ENCODE peak calls at places on chromosomes 2 and 18, in nine cellular contexts. L is LNCaP clone FGC, G is kidney glomerular epithelial cell, F is NCI-H1436, H is GM12865, P is epithelial cell of esophagus, K is HS-5, N is GM12864, M is psoas muscle. O is an unnamed sample.

GRCh38 chr2:128633501-128633900 is 314.8 kb upstream of the HS6ST1 start:
- DNase-seq in F (no peak), K (no peak), N (no peak), M (no peak), H (no peak), P (no peak), L (no peak), G (no peak), O (no peak)

GRCh38 chr2:207939342-207940108 is 85.8 kb downstream of the PLEKHM3 start:
- DNase-seq in N (no peak), K (no peak), G (no peak), H (no peak), L (no peak), M (no peak), P (peak), F (no peak), O (no peak)

GRCh38 chr2:45962522-45962921 is 311.0 kb downstream of the PRKCE start:
- DNase-seq in K (no peak), N (no peak), H (no peak), F (no peak), G (peak), P (peak), L (no peak), M (peak), O (no peak)

GRCh38 chr2:102258386-102259074 is 52.8 kb upstream of the IL1RL1 start:
- DNase-seq in H (no peak), P (peak), F (no peak), L (no peak), G (peak), M (no peak), N (no peak), K (peak), O (peak)

GRCh38 chr2:233413046-233413445 is 58.8 kb downstream of the DGKD start:
- DNase-seq in L (no peak), N (no peak), H (no peak), F (no peak), P (peak), K (no peak), G (no peak), M (no peak), O (no peak)

GRCh38 chr2:105400138-105400540 is 1.3 kb upstream of the FHL2 start:
- DNase-seq in F (no peak), H (no peak), M (no peak), K (no peak), G (no peak), L (no peak), N (no peak), P (no peak), O (no peak)

GRCh38 chr2:68980956-68981355 is 6.5 kb downstream of the GKN1 start:
- DNase-seq in P (no peak), G (no peak), H (no peak), L (no peak), N (no peak), F (no peak), K (no peak), M (no peak), O (no peak)

GRCh38 chr2:37856101-37856751 is 68.9 kb upstream of the RMDN2 start:
- DNase-seq in F (no peak), P (no peak), H (no peak), K (no peak), N (no peak), L (no peak), G (no peak), M (no peak), O (no peak)

GRCh38 chr2:96408631-96409542 is 73.3 kb downstream of the NCAPH start:
- DNase-seq in N (no peak), K (peak), H (no peak), M (no peak), P (no peak), G (peak), L (no peak), F (no peak), O (no peak)

GRCh38 chr2:219368690-219369108 is 19.0 kb downstream of the DNPEP start:
- DNase-seq in N (no peak), F (no peak), L (peak), P (peak), H (no peak), M (no peak), G (peak), K (no peak), O (peak)

GRCh38 chr2:163345795-163346573 is 389.8 kb downstream of the FIGN start:
- DNase-seq in F (peak), G (peak), K (peak), P (peak), M (no peak), H (peak), L (peak), N (peak), O (peak)

GRCh38 chr18:48454146-48454796 is 45.1 kb upstream of the ZBTB7C start:
- DNase-seq in F (no peak), H (no peak), L (no peak), P (no peak), M (no peak), N (no peak), K (no peak), G (peak), O (peak)

GRCh38 chr18:9103488-9103887 is 989 bp downstream of the NDUFV2 start:
- DNase-seq in M (no peak), P (no peak), K (no peak), F (no peak), L (no peak), N (no peak), H (no peak), G (peak), O (peak)

GRCh38 chr18:36162981-36163380 is 24.3 kb upstream of the MOCOS start:
- DNase-seq in G (no peak), M (no peak), K (no peak), F (no peak), L (no peak), N (no peak), H (no peak), P (no peak), O (no peak)

GRCh38 chr2:54525321-54525720 is 69.2 kb downstream of the SPTBN1 start:
- DNase-seq in N (no peak), H (no peak), G (no peak), F (no peak), L (no peak), K (no peak), P (no peak), M (no peak), O (no peak)

GRCh38 chr18:48983793-48984437 is 33.1 kb upstream of the SMAD7 start:
- DNase-seq in K (no peak), H (no peak), G (no peak), N (no peak), L (no peak), M (no peak), P (peak), F (peak), O (no peak)

GRCh38 chr2:120134263-120134662 is 88.9 kb downstream of the TMEM185B start:
- DNase-seq in M (no peak), N (no peak), L (no peak), K (peak), G (peak), H (no peak), P (peak), F (no peak), O (no peak)

GRCh38 chr2:100801402-100801801 is 18.5 kb upstream of the NPAS2 start:
- DNase-seq in F (no peak), K (no peak), L (no peak), H (no peak), G (peak), P (peak), M (no peak), N (no peak), O (peak)

GRCh38 chr2:145753209-145753608 is 1233.3 kb upstream of the ZEB2 start:
- DNase-seq in L (no peak), G (no peak), H (no peak), K (no peak), M (no peak), P (no peak), N (no peak), F (no peak), O (no peak)

GRCh38 chr2:235048549-235048948 is 96.7 kb downstream of the SH3BP4 start:
- DNase-seq in H (no peak), N (no peak), F (no peak), P (no peak), M (no peak), L (no peak), K (no peak), G (no peak), O (peak)

GRCh38 chr2:218075975-218076811 is 7.1 kb downstream of the RUFY4 start:
- DNase-seq in P (no peak), F (no peak), H (no peak), K (no peak), N (no peak), M (no peak), L (no peak), G (no peak), O (no peak)

GRCh38 chr2:42859801-42860200 is 67.4 kb upstream of the HAAO start:
- DNase-seq in N (no peak), P (peak), L (no peak), M (no peak), G (peak), K (no peak), F (no peak), H (no peak), O (peak)

GRCh38 chr2:40343904-40344303 is 108.0 kb downstream of the SLC8A1 start:
- DNase-seq in K (peak), P (peak), H (no peak), G (peak), L (no peak), F (no peak), N (no peak), M (no peak), O (no peak)

O was measured in SW480.